ENCODE peak calls at places on chromosomes 12 and 14, in nine cellular contexts. P is posterior cingulate gyrus, G is T-helper 1 cell, U is activated T-cell treated with anti-CD3 and anti-CD28 coated beads for 4 hours, Q is bronchial epithelial cell, W is mucosa of gallbladder, I is NAMALWA, B is iris pigment epithelial cell, H is hippocampal formation. L is an unnamed sample.

GRCh38 chr12:111864935-111865334 is 22.9 kb downstream of the MAPKAPK5 start:
- DNase-seq in I (no peak), P (no peak), W (no peak), U (no peak), H (no peak), G (no peak), Q (no peak), B (no peak), L (no peak)

GRCh38 chr12:41409628-41410027 is 221.5 kb downstream of the PDZRN4 start:
- DNase-seq in Q (no peak), I (peak), W (no peak), H (no peak), U (no peak), P (no peak), G (no peak), B (no peak), L (no peak)

GRCh38 chr14:70086685-70087379 is 101.9 kb downstream of the SLC8A3 start:
- DNase-seq in W (peak), H (peak), P (peak), B (peak), U (no peak), Q (peak), G (peak), I (peak), L (peak)

GRCh38 chr14:33908540-33909223 is 42.2 kb downstream of the EGLN3 start:
- DNase-seq in G (no peak), H (no peak), I (peak), W (no peak), Q (no peak), P (no peak), U (no peak), B (no peak), L (no peak)

GRCh38 chr12:82959821-82960220 is 273.1 kb downstream of the TMTC2 start:
- DNase-seq in W (no peak), H (no peak), B (no peak), I (no peak), Q (no peak), U (no peak), P (no peak), G (peak), L (no peak)

GRCh38 chr14:55540847-55541773 is 38.9 kb upstream of the KTN1 start:
- DNase-seq in W (no peak), Q (peak), H (no peak), P (no peak), G (no peak), I (no peak), U (no peak), B (peak), L (no peak)

GRCh38 chr14:52000631-52001030 is 11.3 kb downstream of the RTRAF start:
- DNase-seq in Q (no peak), P (no peak), G (no peak), I (no peak), H (no peak), W (no peak), U (no peak), B (no peak), L (no peak)

GRCh38 chr12:3600039-3600720 is 109.2 kb downstream of the PRMT8 start:
- DNase-seq in W (no peak), G (no peak), I (no peak), P (no peak), U (no peak), Q (no peak), B (no peak), H (no peak), L (no peak)

GRCh38 chr14:24071144-24071697 is at the start of gene CPNE6:
- DNase-seq in P (peak), Q (no peak), I (no peak), W (no peak), G (no peak), B (no peak), U (no peak), H (no peak), L (no peak)

GRCh38 chr14:103126873-103127304 is 3.6 kb downstream of the TNFAIP2 start:
- DNase-seq in U (no peak), W (peak), I (no peak), P (no peak), B (no peak), Q (peak), G (no peak), H (no peak), L (no peak)

GRCh38 chr14:74667758-74668157 is 45.1 kb downstream of the AREL1 start:
- DNase-seq in U (no peak), W (no peak), B (peak), H (no peak), P (no peak), G (peak), I (no peak), Q (no peak), L (no peak)

GRCh38 chr14:74549588-74549987 is 56.0 kb downstream of the ISCA2 start:
- DNase-seq in I (no peak), H (no peak), U (no peak), P (no peak), G (no peak), B (peak), W (no peak), Q (peak), L (peak)

GRCh38 chr14:95889236-95889979 is 12.8 kb downstream of the TUNAR start:
- DNase-seq in I (peak), Q (no peak), P (no peak), G (no peak), W (no peak), H (no peak), U (no peak), B (no peak), L (peak)

GRCh38 chr14:23093526-23093925 is 1.4 kb downstream of the ACIN1 start:
- DNase-seq in B (no peak), G (no peak), Q (no peak), I (no peak), P (no peak), H (no peak), U (no peak), W (no peak), L (no peak)

GRCh38 chr14:67674480-67675218 is at the start of gene VTI1B:
- DNase-seq in H (peak), U (peak), B (peak), P (peak), W (peak), G (peak), Q (peak), I (peak), L (peak)

GRCh38 chr12:90940872-90941499 is 14.0 kb downstream of the CCER1 start:
- DNase-seq in H (no peak), B (peak), Q (peak), P (no peak), I (peak), W (no peak), G (peak), U (no peak), L (peak)

GRCh38 chr14:24958271-24958670 is 91.7 kb downstream of the STXBP6 start:
- DNase-seq in I (no peak), G (no peak), P (no peak), B (no peak), U (no peak), W (no peak), H (no peak), Q (no peak), L (no peak)

GRCh38 chr12:22333751-22334695 is 484 bp downstream of the ST8SIA1 start:
- DNase-seq in Q (no peak), B (no peak), U (no peak), G (peak), P (peak), H (no peak), I (no peak), W (no peak), L (no peak)

GRCh38 chr14:50957296-50957695 is 13.0 kb upstream of the PYGL start:
- DNase-seq in Q (no peak), G (no peak), H (no peak), I (no peak), W (no peak), U (no peak), B (peak), P (no peak), L (no peak)

GRCh38 chr12:107236824-107237467 is 143.6 kb upstream of the CRY1 start:
- DNase-seq in W (no peak), P (no peak), G (no peak), H (no peak), U (no peak), B (peak), Q (peak), I (no peak), L (no peak)

GRCh38 chr14:70188608-70189540 is at the start of gene SLC8A3:
- DNase-seq in U (no peak), H (peak), Q (peak), W (peak), P (peak), G (peak), B (peak), I (no peak), L (no peak)

GRCh38 chr14:80017796-80018195 is 193.5 kb downstream of the DIO2 start:
- DNase-seq in H (no peak), Q (no peak), U (no peak), G (no peak), B (no peak), P (no peak), W (no peak), I (no peak), L (no peak)

GRCh38 chr12:49296034-49296835 is 1.3 kb downstream of the PRPH start:
- DNase-seq in Q (peak), W (no peak), B (no peak), I (peak), U (peak), H (no peak), P (no peak), G (peak), L (peak)

GRCh38 chr14:36176524-36176923 is at the start of gene PTCSC3:
- DNase-seq in B (peak), W (no peak), Q (no peak), H (no peak), P (no peak), G (no peak), U (no peak), I (no peak), L (no peak)